ENCODE peak calls at places on chromosome 7, in seven cellular contexts. H is breast epithelium; X is thoracic aorta; N is tibial nerve; O is CD8-positive, alpha-beta T cell; D is brain microvascular endothelial cell; B is upper lobe of right lung. Q is an unnamed sample.

GRCh38 chr7:126570845-126571244 is 681.9 kb downstream of the GRM8 start:
- DNase-seq in N (no peak), D (no peak), X (no peak), O (no peak), H (no peak), B (no peak), Q (no peak)

GRCh38 chr7:138502023-138502767 is 42.1 kb downstream of the TRIM24 start:
- DNase-seq in D (no peak), B (no peak), N (no peak), O (no peak), H (no peak), X (no peak), Q (no peak)

GRCh38 chr7:132345730-132346129 is 230.5 kb downstream of the PLXNA4 start:
- DNase-seq in B (no peak), N (no peak), D (no peak), H (no peak), O (no peak), X (no peak), Q (no peak)

GRCh38 chr7:140674899-140675701 is 2.4 kb downstream of the ADCK2 start:
- DNase-seq in X (no peak), B (peak; percentile 30), H (no peak), D (peak; percentile 30), O (no peak), N (no peak), Q (no peak)

GRCh38 chr7:48140001-48140681 is 31.1 kb upstream of the ABCA13 start:
- DNase-seq in D (no peak), X (no peak), H (no peak), O (no peak), N (no peak), B (no peak), Q (no peak)

GRCh38 chr7:158584392-158584791 is 3.2 kb downstream of the PTPRN2 start:
- DNase-seq in H (no peak), N (no peak), B (no peak), O (no peak), X (no peak), D (no peak), Q (no peak)

GRCh38 chr7:139393621-139394215 is 34.0 kb downstream of the LUC7L2 start:
- DNase-seq in O (no peak), H (no peak), N (no peak), X (no peak), D (no peak), B (no peak), Q (no peak)

GRCh38 chr7:33757563-33758165 is 147.7 kb upstream of the BMPER start:
- DNase-seq in N (peak; percentile 89), B (no peak), X (no peak), O (no peak), D (peak; percentile 59), H (no peak), Q (peak; percentile 46)

GRCh38 chr7:69934475-69934903 is 336.2 kb downstream of the AUTS2 start:
- DNase-seq in D (no peak), O (no peak), N (no peak), B (no peak), X (no peak), H (no peak), Q (no peak)

GRCh38 chr7:64613653-64614052 is 50.8 kb upstream of the ZNF680 start:
- DNase-seq in D (no peak), H (no peak), B (no peak), N (no peak), X (no peak), O (no peak), Q (no peak)

GRCh38 chr7:130850960-130851359 is 117.0 kb upstream of the KLF14 start:
- DNase-seq in X (no peak), B (no peak), D (no peak), N (no peak), O (no peak), H (no peak), Q (no peak)

GRCh38 chr7:27364344-27364758 is 121.7 kb downstream of the EVX1 start:
- DNase-seq in H (peak; percentile 26), B (no peak), O (no peak), X (no peak), N (peak; percentile 72), D (peak; percentile 14), Q (peak; percentile 53)

GRCh38 chr7:137825489-137825888 is 21.3 kb downstream of the DGKI start:
- DNase-seq in N (no peak), B (no peak), D (no peak), O (no peak), X (no peak), H (no peak), Q (no peak)

GRCh38 chr7:157233677-157234076 is 95.0 kb downstream of the UBE3C start:
- DNase-seq in X (no peak), N (no peak), H (no peak), O (no peak), D (peak; percentile 48), B (no peak), Q (no peak)

GRCh38 chr7:130831817-130832481 is 97.9 kb upstream of the KLF14 start:
- DNase-seq in H (no peak), D (no peak), B (no peak), X (no peak), O (no peak), N (no peak), Q (peak; percentile 19)

GRCh38 chr7:28055161-28055544 is 125.4 kb downstream of the JAZF1 start:
- DNase-seq in B (no peak), N (no peak), D (no peak), O (no peak), X (no peak), H (no peak), Q (no peak)

GRCh38 chr7:47314728-47315601 is 266.9 kb downstream of the TNS3 start:
- DNase-seq in B (no peak), N (no peak), X (peak; percentile 25), D (peak; percentile 58), O (no peak), H (no peak), Q (no peak)

GRCh38 chr7:1707756-1708611 is 37.9 kb downstream of the ELFN1 start:
- DNase-seq in H (no peak), X (no peak), D (no peak), N (no peak), B (peak; percentile 44), O (no peak), Q (no peak)
- TF ChIP-seq CTCF in H (no peak), X (peak; percentile 16), D (peak; percentile 45), N (no peak), B (no peak), O (no peak), Q (peak; percentile 32)

DNA sequence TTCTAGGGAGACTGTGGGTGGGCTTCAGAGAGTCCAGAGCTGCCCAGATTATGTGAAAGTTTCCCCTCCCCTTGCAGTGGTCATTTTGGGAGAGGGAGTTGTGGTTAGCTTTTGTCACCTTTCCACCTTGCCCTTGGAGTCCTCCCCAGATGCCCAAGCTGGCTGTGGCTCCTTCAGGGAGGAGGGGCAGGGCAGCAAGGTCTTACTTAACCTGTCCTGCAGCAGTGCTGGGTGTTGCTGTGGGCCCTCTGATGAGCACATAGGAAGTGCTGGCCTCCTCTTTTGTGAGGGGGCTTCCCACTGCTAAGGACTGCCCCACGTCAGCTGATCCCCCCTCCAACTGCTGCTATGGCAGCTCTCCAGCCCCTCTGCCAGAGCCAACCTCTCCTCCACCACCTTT is 17.6 kb upstream of the AQP1 start:
- DNase-seq in N (no peak), X (no peak), H (no peak), D (no peak), B (no peak), O (no peak), Q (no peak)
- H3K27ac ChIP-seq in N (no peak overlapping the region), X (peak overlapping the region; percentile 80), H (peak overlapping the region; percentile 15), D (no peak overlapping the region), B (peak overlapping the region; percentile 66), O (no peak overlapping the region), Q (no peak overlapping the region)

GRCh38 chr7:142420554-142421362 is 162.9 kb upstream of the PRSS58 start:
- DNase-seq in D (peak; percentile 43), N (no peak), H (no peak), O (no peak), X (no peak), B (no peak), Q (no peak)
- TF ChIP-seq CTCF in D (peak; percentile 82), N (no peak), H (no peak), O (no peak), X (no peak), B (no peak), Q (no peak)

DNA sequence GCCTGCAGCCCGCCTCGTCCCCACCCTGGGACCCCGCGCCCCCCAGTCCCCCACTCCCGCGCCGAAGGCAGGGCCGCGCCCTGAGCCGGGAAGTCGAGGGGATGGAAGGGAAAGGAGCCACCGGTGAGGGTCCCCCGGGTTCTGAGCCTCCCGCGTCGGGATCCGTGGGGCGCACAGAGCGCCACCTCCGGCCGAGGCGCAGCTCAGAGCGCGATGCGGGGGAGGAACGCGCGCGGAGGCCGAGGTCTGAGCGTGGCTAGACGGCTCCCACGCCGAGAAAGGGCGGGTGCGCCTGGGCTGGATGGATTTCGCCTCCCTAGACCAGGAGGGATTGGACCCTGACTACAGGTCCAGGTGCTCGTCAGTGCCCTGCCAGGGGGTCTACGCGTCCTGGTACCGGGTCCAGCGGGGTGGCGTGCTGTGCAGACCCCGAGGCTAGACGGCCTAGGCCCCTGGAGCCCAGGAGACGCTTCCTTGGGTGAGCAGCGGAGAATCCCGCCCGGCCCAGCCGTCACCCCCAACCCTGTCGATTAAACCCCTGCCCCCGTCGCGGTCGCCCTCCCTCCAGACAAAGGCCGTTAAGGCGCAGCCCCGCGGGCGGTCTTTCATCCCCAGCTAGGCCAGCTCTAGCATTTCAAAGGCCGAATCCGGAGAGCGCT is 986 bp upstream of the PDGFA start:
- DNase-seq in O (no peak), N (no peak), X (no peak), D (no peak), H (no peak), B (no peak), Q (no peak)
- H3K27ac ChIP-seq in O (no peak overlapping the region), N (peak overlapping the region; percentile 22), X (peak overlapping the region; percentile 98), D (no peak overlapping the region), H (peak overlapping the region; percentile 87), B (peak overlapping the region; percentile 78), Q (peak overlapping the region; percentile 98)

GRCh38 chr7:20959281-20959680 is 172.6 kb upstream of the SP8 start:
- DNase-seq in D (no peak), H (no peak), X (no peak), N (no peak), B (no peak), O (no peak), Q (peak; percentile 4)
- TF ChIP-seq CTCF in D (no peak), H (no peak), X (no peak), N (no peak), B (no peak), O (no peak), Q (no peak)

GRCh38 chr7:95435422-95435780 is 573 bp upstream of the PON2 start:
- DNase-seq in H (no peak), B (peak; percentile 58), X (no peak), D (no peak), O (no peak), N (no peak), Q (no peak)
- H3K27ac ChIP-seq in H (peak overlapping the region; percentile 94), B (peak overlapping the region; percentile 95), X (peak overlapping the region; percentile 92), D (peak overlapping the region; percentile 97), O (peak overlapping the region; percentile 41), N (peak overlapping the region; percentile 94), Q (peak overlapping the region; percentile 82)

GRCh38 chr7:101743241-101743994 is 74.0 kb upstream of the CUX1 start:
- DNase-seq in H (no peak), N (peak; percentile 29), D (peak; percentile 34), O (peak; percentile 79), X (no peak), B (peak; percentile 82), Q (peak; percentile 47)
- TF ChIP-seq CTCF in H (no peak), N (peak; percentile 71), D (peak; percentile 46), O (peak; percentile 59), X (peak; percentile 38), B (peak; percentile 53), Q (peak; percentile 77)

GRCh38 chr7:127648986-127649385 is 3.0 kb upstream of the SND1 start:
- DNase-seq in D (no peak), X (no peak), N (no peak), O (no peak), B (no peak), H (no peak), Q (no peak)
- H3K27ac ChIP-seq in D (no peak overlapping the region), X (no peak overlapping the region), N (no peak overlapping the region), O (no peak overlapping the region), B (no peak overlapping the region), H (no peak overlapping the region), Q (no peak overlapping the region)

Q was measured in RWPE1.